ENCODE peak calls at places on chromosomes 13 and 19, in four cellular contexts. D is HepG2, P is K562, R is GM12878. B is an unnamed sample.

GRCh38 chr19:57141699-57142098 is 3.3 kb downstream of the ZIM3 start:
- DNase-seq in D (no peak), P (no peak), R (no peak), B (no peak)

GRCh38 chr19:46963093-46963734 is 56.4 kb upstream of the NPAS1 start:
- DNase-seq in D (no peak), P (no peak), R (no peak), B (no peak)

GRCh38 chr19:4338441-4339350 is at the start of gene STAP2:
- DNase-seq in D (peak), P (no peak), R (no peak), B (no peak)

GRCh38 chr13:21006141-21007005 is 55.0 kb downstream of the LATS2 start:
- DNase-seq in D (no peak), P (no peak), R (no peak), B (no peak)

GRCh38 chr19:12555456-12555930 is 4.2 kb upstream of the ZNF564 start:
- DNase-seq in D (no peak), P (no peak), R (no peak), B (peak)

GRCh38 chr19:43595605-43595998 is 332 bp downstream of the IRGQ start:
- DNase-seq in D (no peak), P (no peak), R (no peak), B (no peak)

GRCh38 chr13:85724554-85725432 is 74.4 kb downstream of the SLITRK6 start:
- DNase-seq in D (no peak), P (no peak), R (no peak), B (no peak)

GRCh38 chr13:23956106-23956505 is 58.8 kb upstream of the C1QTNF9B start:
- DNase-seq in D (no peak), P (no peak), R (no peak), B (no peak)

GRCh38 chr19:47268028-47268427 is 6.7 kb upstream of the INAFM1 start:
- DNase-seq in D (no peak), P (no peak), R (no peak), B (no peak)

GRCh38 chr13:91017669-91018053 is 329.8 kb upstream of the MIR17HG start:
- DNase-seq in D (no peak), P (no peak), R (no peak), B (peak)

GRCh38 chr13:29536853-29537252 is 58.6 kb downstream of the SLC7A1 start:
- DNase-seq in D (no peak), P (no peak), R (no peak), B (no peak)

GRCh38 chr19:41930322-41930722 is 2.1 kb upstream of the ERFL start:
- DNase-seq in D (no peak), P (peak), R (no peak), B (no peak)

GRCh38 chr13:90084684-90085290 is 1262.7 kb upstream of the MIR17HG start:
- DNase-seq in D (no peak), P (no peak), R (no peak), B (no peak)

GRCh38 chr13:36282818-36283432 is 14.7 kb downstream of the CCDC169 start:
- DNase-seq in D (peak), P (peak), R (no peak), B (no peak)

GRCh38 chr19:2425622-2426581 is 1.5 kb downstream of the TIMM13 start:
- DNase-seq in D (no peak), P (no peak), R (no peak), B (no peak)

GRCh38 chr19:2039082-2039958 is 11.7 kb downstream of the MKNK2 start:
- DNase-seq in D (no peak), P (no peak), R (no peak), B (peak)

GRCh38 chr19:3112375-3113099 is 18.4 kb downstream of the GNA11 start:
- DNase-seq in D (no peak), P (no peak), R (no peak), B (no peak)

GRCh38 chr19:54573330-54573872 is at the start of gene LILRA2:
- DNase-seq in D (no peak), P (no peak), R (no peak), B (no peak)

GRCh38 chr13:110629735-110630134 is 14.4 kb downstream of the NAXD start:
- DNase-seq in D (no peak), P (no peak), R (no peak), B (no peak)

GRCh38 chr19:14091086-14091884 is 734 bp upstream of the SAMD1 start:
- DNase-seq in D (peak), P (peak), R (no peak), B (no peak)

GRCh38 chr13:97330448-97330847 is 103.5 kb upstream of the RAP2A start:
- DNase-seq in D (no peak), P (no peak), R (no peak), B (no peak)

GRCh38 chr13:97567510-97568243 is 133.7 kb downstream of the RAP2A start:
- DNase-seq in D (peak), P (no peak), R (peak), B (no peak)

GRCh38 chr19:57686727-57687126 is 5.0 kb downstream of the ZNF551 start:
- DNase-seq in D (no peak), P (no peak), R (no peak), B (no peak)

GRCh38 chr19:42079276-42079669 is 3.3 kb downstream of the ZNF574 start:
- DNase-seq in D (no peak), P (no peak), R (no peak), B (no peak)

GRCh38 chr13:99617474-99618255 is 116.4 kb downstream of the TM9SF2 start:
- DNase-seq in D (peak), P (peak), R (no peak), B (no peak)
- TF ChIP-seq HDAC6 in D (no peak), P (no peak), R (no peak), B (no peak)

GRCh38 chr13:61884830-61885229 is 469.2 kb upstream of the PCDH20 start:
- DNase-seq in D (no peak), P (no peak), R (no peak), B (no peak)

GRCh38 chr13:61874970-61875579 is 459.4 kb upstream of the PCDH20 start:
- DNase-seq in D (no peak), P (no peak), R (no peak), B (no peak)

DNA sequence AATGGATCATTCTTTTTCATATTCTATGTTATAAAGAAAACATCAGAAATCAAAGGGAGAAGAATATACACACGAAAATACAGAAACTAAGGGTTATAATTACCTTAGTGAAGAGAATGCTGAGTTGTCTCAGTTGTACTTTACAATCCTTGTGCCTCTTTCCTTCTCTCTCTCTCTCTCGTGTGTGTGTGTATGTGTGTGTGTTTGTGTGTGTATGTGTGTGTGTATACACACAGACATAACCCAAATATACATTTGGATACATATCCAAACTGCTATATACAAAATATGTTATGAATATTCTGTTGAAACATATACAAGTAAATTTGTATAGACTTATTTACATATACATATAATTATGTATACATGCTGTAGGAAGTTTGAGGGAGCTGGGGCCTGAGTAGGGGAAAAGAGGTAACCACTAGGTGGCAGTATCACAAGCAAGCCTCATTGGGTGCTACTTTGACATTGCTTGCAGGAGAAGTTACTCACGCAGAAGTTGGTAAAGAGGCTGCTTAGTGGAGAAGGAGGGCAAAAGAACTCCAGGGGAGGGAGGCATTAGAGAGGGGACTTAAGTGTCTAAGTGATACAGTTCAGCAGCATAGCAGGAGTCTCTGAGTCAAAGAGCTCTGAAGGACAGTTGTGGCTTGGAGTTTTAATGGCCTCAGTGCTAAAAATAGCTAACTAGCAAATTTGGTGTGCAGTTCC is 465.1 kb upstream of the PCDH20 start:
- DNase-seq in D (peak), P (peak), R (no peak), B (no peak)
- TF ChIP-seq HDAC6 in D (no peak), P (no peak), R (no peak), B (no peak)

DNA sequence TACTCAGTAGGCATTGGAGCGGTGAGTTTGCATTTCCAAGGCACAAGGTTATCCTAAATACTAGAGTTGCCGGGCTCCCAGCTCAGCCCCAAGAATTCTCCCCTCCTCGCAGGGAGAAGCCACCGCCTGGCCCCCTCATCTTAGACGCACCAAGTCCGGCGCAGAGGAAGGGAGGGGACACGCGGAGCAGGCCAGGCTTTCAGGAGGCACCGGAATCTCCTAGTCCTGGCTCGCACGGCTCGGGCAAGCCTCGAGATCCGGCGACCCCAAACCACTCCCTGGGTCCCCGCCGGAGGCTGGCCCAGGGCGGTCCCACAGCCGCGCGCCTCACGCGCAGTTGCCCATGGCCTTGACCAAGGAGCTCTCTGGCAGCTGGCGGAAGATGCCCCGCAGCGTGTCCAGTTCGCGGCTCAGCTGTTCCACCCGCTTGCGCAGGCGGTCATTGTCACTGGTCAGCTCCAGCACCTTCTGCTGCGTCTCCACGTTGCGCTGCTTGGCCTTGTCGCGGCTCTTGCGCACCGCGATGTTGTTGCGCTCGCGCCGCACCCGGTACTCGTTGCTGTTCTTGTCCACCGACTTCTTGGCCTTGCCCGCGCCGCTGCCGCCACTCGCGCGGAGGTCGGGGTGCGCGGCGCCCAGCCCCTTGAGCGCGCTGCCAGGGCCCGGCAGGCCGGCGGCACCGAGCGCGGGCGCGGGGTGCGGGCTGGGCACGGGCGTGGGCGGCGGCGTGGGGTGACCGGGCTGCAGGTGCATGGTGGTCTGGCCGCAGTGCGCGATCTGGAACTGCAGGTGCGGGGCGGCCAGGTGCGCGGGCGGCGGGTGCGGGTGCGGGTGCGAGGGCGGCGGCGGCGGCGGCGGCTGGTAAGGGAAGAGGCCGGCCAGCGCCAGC is 1.1 kb downstream of the CEBPA start:
- DNase-seq in D (no peak), P (no peak), R (no peak), B (peak)
- TF ChIP-seq HDAC6 in D (no peak), P (no peak), R (peak), B (no peak)

GRCh38 chr19:982567-983170 is 1.5 kb upstream of the WDR18 start:
- DNase-seq in D (peak), P (peak), R (no peak), B (peak)
- TF ChIP-seq HDAC6 in D (no peak), P (no peak), R (no peak), B (no peak)

DNA sequence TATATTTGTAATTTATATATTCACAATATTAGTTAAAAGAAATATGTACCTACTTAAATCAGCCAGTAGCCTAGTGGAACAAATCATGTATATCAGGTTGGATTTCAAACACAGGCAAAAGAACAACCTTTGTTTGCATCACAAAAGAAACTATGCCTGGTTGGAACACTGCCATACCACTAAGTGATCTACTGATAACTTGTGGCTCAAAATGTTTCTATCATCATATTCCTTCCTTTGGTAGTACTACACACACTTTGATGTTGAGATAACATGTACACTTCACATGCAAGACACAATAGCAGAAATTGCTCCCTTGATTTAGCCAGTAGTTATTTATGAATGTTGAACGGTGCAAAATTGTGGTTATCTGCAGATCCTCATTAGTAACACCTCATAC is 146.0 kb upstream of the GPC6 start:
- DNase-seq in D (no peak), P (no peak), R (no peak), B (no peak)
- TF ChIP-seq HDAC6 in D (no peak), P (no peak), R (no peak), B (no peak)

DNA sequence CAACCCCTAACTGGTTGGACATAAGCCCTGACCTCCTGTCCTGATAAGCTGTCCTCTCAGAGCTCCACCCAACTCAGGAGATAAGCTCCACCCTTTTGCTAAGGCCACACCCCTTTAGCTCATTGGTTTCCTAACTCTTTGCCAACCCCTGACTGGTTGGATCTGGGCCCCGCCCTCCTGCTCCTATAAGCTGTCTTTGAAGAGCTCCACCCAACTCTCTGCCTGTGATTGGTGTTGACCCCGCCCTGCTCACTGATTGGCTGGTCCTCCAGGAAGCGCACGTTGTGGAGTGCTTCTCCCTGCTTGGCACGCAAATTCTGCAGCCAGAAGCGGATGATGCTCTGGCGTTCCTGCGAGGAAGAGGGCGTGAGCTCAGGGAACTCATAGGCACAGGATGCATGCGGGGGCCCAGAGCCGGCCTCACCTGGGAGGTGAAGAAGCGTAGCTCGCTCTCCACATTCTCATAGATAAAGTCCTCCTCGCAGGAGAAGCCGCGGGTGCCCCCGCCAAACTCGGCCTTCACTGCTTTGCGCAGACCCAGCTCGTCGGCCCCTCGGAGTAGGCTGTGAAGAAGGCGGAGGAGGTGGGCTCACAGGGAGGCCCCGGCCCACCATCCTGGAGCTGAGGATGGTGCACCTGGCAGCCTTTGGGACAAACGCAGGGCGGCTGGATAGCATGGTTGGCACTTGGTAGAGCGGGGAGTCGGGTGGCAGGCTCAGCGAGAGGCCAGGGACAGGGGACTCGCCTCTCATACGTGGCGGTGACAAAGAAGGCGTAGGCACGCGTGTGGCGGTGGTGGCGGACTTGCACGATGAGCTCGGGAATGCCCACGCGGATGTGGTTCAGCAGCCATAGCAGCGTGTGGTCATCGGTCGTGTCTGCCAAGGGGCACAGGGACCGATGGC is 1.7 kb downstream of the ANO8 start:
- DNase-seq in D (peak), P (peak), R (peak), B (peak)
- TF ChIP-seq HDAC6 in D (no peak), P (no peak), R (no peak), B (no peak)

DNA sequence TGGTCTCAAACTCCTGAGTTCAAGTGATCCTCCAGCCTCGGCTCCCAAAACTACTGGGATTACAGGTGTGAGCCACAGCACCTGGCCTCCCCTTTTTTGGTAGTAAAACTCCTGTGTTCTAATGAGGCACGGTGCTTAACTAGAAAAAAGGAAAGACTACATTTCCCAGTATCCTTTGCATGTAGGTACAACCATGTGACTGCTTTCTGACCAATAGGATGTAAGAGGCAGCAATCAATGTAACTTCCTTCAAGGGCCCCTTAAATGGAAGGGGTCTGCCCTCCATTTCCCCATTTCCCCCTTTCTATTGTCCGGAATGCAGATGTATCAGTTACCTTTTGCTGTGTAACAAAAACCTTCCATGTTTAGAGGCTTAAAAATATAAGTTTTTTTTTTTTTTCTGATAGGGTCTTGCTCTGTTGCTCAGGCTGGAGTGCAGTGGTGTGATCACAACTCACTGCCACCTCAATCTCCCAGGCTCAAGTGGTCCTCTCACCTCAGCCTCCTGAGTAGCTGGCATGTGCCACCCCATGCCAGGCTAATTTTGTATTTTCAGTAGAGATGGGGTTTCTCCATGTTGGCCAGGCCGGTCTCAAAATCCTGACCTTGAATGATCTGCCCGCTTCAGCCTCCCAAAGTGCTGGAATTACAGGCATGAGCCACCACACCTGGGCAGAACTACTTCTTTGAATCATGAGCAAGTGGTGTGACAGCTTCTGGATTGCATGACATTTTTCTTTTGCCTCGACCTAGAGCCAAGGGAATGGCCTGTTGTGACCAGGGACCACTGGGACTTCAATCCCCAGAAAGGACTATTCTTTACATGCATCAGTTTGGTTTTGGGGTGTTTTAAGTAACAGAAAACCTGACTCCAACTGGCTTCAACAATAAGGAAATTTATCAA is 2.4 kb downstream of the GPR32 start:
- DNase-seq in D (no peak), P (peak), R (no peak), B (no peak)
- TF ChIP-seq HDAC6 in D (no peak), P (no peak), R (no peak), B (no peak)

DNA sequence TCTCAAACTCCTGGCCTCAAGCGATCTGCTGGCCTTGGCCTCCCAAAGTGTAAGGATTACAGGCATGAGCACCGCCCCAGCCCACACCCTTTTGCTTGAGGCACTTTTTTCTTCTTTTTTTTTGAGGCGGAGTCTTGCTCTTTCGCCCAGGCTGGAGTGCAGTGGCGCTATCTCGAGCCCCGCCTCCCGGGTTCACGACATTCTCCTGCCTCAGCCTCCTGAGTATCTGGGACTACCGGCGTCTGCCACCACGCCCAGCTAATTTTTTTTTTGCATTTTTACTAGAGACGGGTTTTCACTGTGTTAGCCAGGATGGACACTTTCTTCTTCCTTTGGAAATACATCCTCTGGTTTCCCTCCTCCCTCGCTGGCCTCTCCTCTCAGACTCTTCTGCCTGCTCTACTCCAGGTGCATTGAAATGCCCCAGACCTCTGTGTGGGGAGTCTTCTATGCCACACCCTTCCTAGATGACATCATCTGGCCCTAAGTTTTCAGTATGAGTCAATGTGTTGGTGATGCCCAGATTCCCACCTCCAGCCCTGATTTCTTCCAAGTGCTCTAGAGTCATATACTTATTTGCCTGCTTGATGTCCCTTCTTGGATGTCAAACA is 20.7 kb upstream of the TPT1 start:
- DNase-seq in D (no peak), P (peak), R (no peak), B (no peak)
- TF ChIP-seq HDAC6 in D (no peak), P (no peak), R (no peak), B (no peak)

DNA sequence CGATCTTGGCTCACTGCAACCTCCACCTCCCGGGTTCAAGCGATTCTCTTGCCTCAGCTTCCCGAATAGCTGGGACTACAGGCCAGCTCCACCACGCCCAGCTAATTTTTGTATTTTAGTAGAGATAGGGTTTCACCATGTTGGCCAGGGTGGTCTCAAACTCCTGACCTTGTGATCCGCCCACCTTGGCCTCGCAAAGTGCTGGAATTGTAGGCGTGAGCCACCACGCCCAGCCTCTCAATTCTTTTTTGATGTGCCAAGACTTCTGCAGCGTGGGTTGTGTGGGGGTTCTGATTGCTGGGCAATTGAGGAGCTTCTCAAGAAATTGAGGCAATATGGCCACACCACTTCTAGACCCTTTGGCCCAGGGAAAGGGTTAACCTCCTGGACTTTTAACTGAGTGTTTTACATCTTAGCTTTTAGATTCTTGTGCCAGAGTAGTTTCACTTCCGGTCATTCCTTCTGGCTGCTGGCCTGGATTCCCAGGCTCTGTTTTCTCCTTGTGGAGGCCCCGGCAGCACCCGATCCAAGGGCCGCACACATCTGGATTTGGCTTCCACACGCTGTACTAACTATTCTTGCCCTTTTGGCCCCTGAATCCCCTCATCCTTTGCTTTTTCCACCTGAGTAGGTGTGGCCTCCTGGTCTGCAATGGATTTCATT is 14.7 kb downstream of the SMARCA4 start:
- DNase-seq in D (no peak), P (no peak), R (no peak), B (no peak)
- TF ChIP-seq HDAC6 in D (no peak), P (no peak), R (no peak), B (no peak)

B was measured in H1.